ENCODE peak calls at places on chromosome 1, in six cellular contexts. One of them, this sample, is unnamed. For H3K4me1, the result is how much of the 10 kb centered on the place peaks cover.

GRCh38 chr1:99084562-99084961 is 79.9 kb upstream of the PLPPR5 start:
- DNase-seq in fibroblast of lung: no peak
- DNase-seq in neuronal stem cell: no peak
- DNase-seq in adipocyte: no peak
- DNase-seq in PC-3: no peak
- DNase-seq in K562: no peak
- DNase-seq in this sample: no peak

GRCh38 chr1:94866178-94866822 is 46.1 kb downstream of the SLC44A3 start:
- DNase-seq in fibroblast of lung: peak
- DNase-seq in neuronal stem cell: no peak
- DNase-seq in adipocyte: peak
- DNase-seq in PC-3: no peak
- DNase-seq in K562: no peak
- DNase-seq in this sample: peak

GRCh38 chr1:176066709-176067108 is 140.4 kb downstream of the COP1 start:
- DNase-seq in fibroblast of lung: peak
- DNase-seq in neuronal stem cell: no peak
- DNase-seq in adipocyte: no peak
- DNase-seq in PC-3: no peak
- DNase-seq in K562: no peak
- DNase-seq in this sample: no peak

GRCh38 chr1:199593475-199593874 is 434.0 kb upstream of the NR5A2 start:
- DNase-seq in fibroblast of lung: no peak
- DNase-seq in neuronal stem cell: no peak
- DNase-seq in adipocyte: no peak
- DNase-seq in PC-3: no peak
- DNase-seq in K562: no peak
- DNase-seq in this sample: no peak

GRCh38 chr1:116918714-116919357 is 9.1 kb downstream of the PTGFRN start:
- DNase-seq in fibroblast of lung: no peak
- DNase-seq in neuronal stem cell: no peak
- DNase-seq in adipocyte: no peak
- DNase-seq in PC-3: peak
- DNase-seq in K562: peak
- DNase-seq in this sample: no peak

GRCh38 chr1:28313710-28314510 is 14.9 kb upstream of the MED18 start:
- DNase-seq in fibroblast of lung: peak
- DNase-seq in neuronal stem cell: no peak
- DNase-seq in adipocyte: peak
- DNase-seq in PC-3: peak
- DNase-seq in K562: peak
- DNase-seq in this sample: peak

GRCh38 chr1:27161594-27161993 is 6.7 kb upstream of the SLC9A1 start:
- DNase-seq in fibroblast of lung: no peak
- DNase-seq in neuronal stem cell: no peak
- DNase-seq in adipocyte: no peak
- DNase-seq in PC-3: peak
- DNase-seq in K562: no peak
- DNase-seq in this sample: no peak

GRCh38 chr1:27624467-27625233 is 10.3 kb downstream of the FGR start:
- DNase-seq in fibroblast of lung: no peak
- DNase-seq in neuronal stem cell: no peak
- DNase-seq in adipocyte: no peak
- DNase-seq in PC-3: no peak
- DNase-seq in K562: no peak
- DNase-seq in this sample: peak

GRCh38 chr1:63022319-63022718 is 238.4 kb downstream of the ATG4C start:
- DNase-seq in fibroblast of lung: no peak
- DNase-seq in neuronal stem cell: no peak
- DNase-seq in adipocyte: no peak
- DNase-seq in PC-3: no peak
- DNase-seq in K562: no peak
- DNase-seq in this sample: no peak

GRCh38 chr1:94209425-94209824 is 28.0 kb downstream of the ARHGAP29 start:
- DNase-seq in fibroblast of lung: peak
- DNase-seq in neuronal stem cell: no peak
- DNase-seq in adipocyte: peak
- DNase-seq in PC-3: peak
- DNase-seq in K562: no peak
- DNase-seq in this sample: no peak

GRCh38 chr1:32411261-32411660 is 17.0 kb upstream of the BSDC1 start:
- DNase-seq in fibroblast of lung: no peak
- DNase-seq in neuronal stem cell: no peak
- DNase-seq in adipocyte: no peak
- DNase-seq in PC-3: no peak
- DNase-seq in K562: no peak
- DNase-seq in this sample: no peak

GRCh38 chr1:15816674-15817073 is 9.2 kb upstream of the UQCRHL start:
- DNase-seq in fibroblast of lung: no peak
- DNase-seq in neuronal stem cell: no peak
- DNase-seq in adipocyte: no peak
- DNase-seq in PC-3: no peak
- DNase-seq in K562: no peak
- DNase-seq in this sample: no peak

GRCh38 chr1:212721388-212722247 is 22.0 kb upstream of the BATF3 start:
- DNase-seq in fibroblast of lung: peak
- DNase-seq in neuronal stem cell: no peak
- DNase-seq in adipocyte: peak
- DNase-seq in PC-3: peak
- DNase-seq in K562: peak
- DNase-seq in this sample: no peak

GRCh38 chr1:87399701-87400100 is 71.0 kb downstream of the LMO4 start:
- DNase-seq in fibroblast of lung: no peak
- DNase-seq in neuronal stem cell: no peak
- DNase-seq in adipocyte: no peak
- DNase-seq in PC-3: peak
- DNase-seq in K562: no peak
- DNase-seq in this sample: no peak

GRCh38 chr1:109479311-109479710 is 4.4 kb upstream of the ATXN7L2 start:
- DNase-seq in fibroblast of lung: no peak
- DNase-seq in neuronal stem cell: no peak
- DNase-seq in adipocyte: no peak
- DNase-seq in PC-3: no peak
- DNase-seq in K562: no peak
- DNase-seq in this sample: no peak

GRCh38 chr1:39701092-39701460 is 9.8 kb upstream of the HPCAL4 start:
- DNase-seq in fibroblast of lung: peak
- DNase-seq in neuronal stem cell: no peak
- DNase-seq in adipocyte: peak
- DNase-seq in PC-3: peak
- DNase-seq in K562: no peak
- DNase-seq in this sample: peak

GRCh38 chr1:205913451-205914204 is 29.6 kb downstream of the SLC26A9 start:
- DNase-seq in fibroblast of lung: peak
- DNase-seq in neuronal stem cell: no peak
- DNase-seq in adipocyte: no peak
- DNase-seq in PC-3: no peak
- DNase-seq in K562: no peak
- DNase-seq in this sample: peak

GRCh38 chr1:29490204-29490934 is 254.0 kb downstream of the PTPRU start:
- DNase-seq in fibroblast of lung: no peak
- DNase-seq in neuronal stem cell: no peak
- DNase-seq in adipocyte: no peak
- DNase-seq in PC-3: no peak
- DNase-seq in K562: no peak
- DNase-seq in this sample: no peak

GRCh38 chr1:167418397-167418796 is 99.9 kb downstream of the CD247 start:
- DNase-seq in fibroblast of lung: no peak
- DNase-seq in neuronal stem cell: no peak
- DNase-seq in adipocyte: no peak
- DNase-seq in PC-3: no peak
- DNase-seq in K562: no peak
- DNase-seq in this sample: no peak

GRCh38 chr1:21670956-21671902 is 2.1 kb upstream of the RAP1GAP start:
- DNase-seq in fibroblast of lung: no peak
- DNase-seq in neuronal stem cell: no peak
- DNase-seq in adipocyte: no peak
- DNase-seq in PC-3: no peak
- DNase-seq in K562: no peak
- DNase-seq in this sample: no peak

GRCh38 chr1:66938618-66939017 is 13.8 kb downstream of the MIER1 start:
- DNase-seq in fibroblast of lung: peak
- DNase-seq in neuronal stem cell: no peak
- DNase-seq in adipocyte: peak
- DNase-seq in PC-3: no peak
- DNase-seq in K562: no peak
- DNase-seq in this sample: no peak

GRCh38 chr1:47816325-47817071 is 180.7 kb downstream of the TRABD2B start:
- DNase-seq in fibroblast of lung: no peak
- DNase-seq in neuronal stem cell: no peak
- DNase-seq in adipocyte: no peak
- DNase-seq in PC-3: no peak
- DNase-seq in K562: no peak
- DNase-seq in this sample: no peak

GRCh38 chr1:171653796-171654704 is 1.6 kb upstream of the MYOC start:
- DNase-seq in fibroblast of lung: peak
- DNase-seq in neuronal stem cell: no peak
- DNase-seq in adipocyte: peak
- DNase-seq in PC-3: peak
- DNase-seq in K562: no peak
- DNase-seq in this sample: no peak

GRCh38 chr1:17075470-17076255 is 21.8 kb upstream of the SDHB start:
- DNase-seq in fibroblast of lung: no peak
- DNase-seq in neuronal stem cell: no peak
- DNase-seq in adipocyte: peak
- DNase-seq in PC-3: peak
- DNase-seq in K562: peak
- DNase-seq in this sample: peak

GRCh38 chr1:190067592-190067991 is 410.1 kb downstream of the BRINP3 start:
- DNase-seq in fibroblast of lung: peak
- DNase-seq in neuronal stem cell: no peak
- DNase-seq in adipocyte: peak
- DNase-seq in PC-3: peak
- DNase-seq in K562: no peak
- DNase-seq in this sample: no peak

GRCh38 chr1:65407875-65408274 is 12.6 kb upstream of the LEPR start:
- DNase-seq in fibroblast of lung: no peak
- DNase-seq in neuronal stem cell: no peak
- DNase-seq in adipocyte: no peak
- DNase-seq in PC-3: no peak
- DNase-seq in K562: no peak
- DNase-seq in this sample: no peak

GRCh38 chr1:34156739-34157138 is 8.3 kb downstream of the CSMD2 start:
- DNase-seq in fibroblast of lung: no peak
- DNase-seq in neuronal stem cell: no peak
- DNase-seq in adipocyte: no peak
- DNase-seq in PC-3: no peak
- DNase-seq in K562: peak
- DNase-seq in this sample: peak

GRCh38 chr1:92804721-92805169 is 19.8 kb upstream of the EVI5 start:
- DNase-seq in fibroblast of lung: peak
- DNase-seq in neuronal stem cell: no peak
- DNase-seq in adipocyte: peak
- DNase-seq in PC-3: peak
- DNase-seq in K562: peak
- DNase-seq in this sample: peak

GRCh38 chr1:83942914-83943313 is 56.0 kb downstream of the TTLL7 start:
- DNase-seq in fibroblast of lung: peak
- DNase-seq in neuronal stem cell: no peak
- DNase-seq in adipocyte: no peak
- DNase-seq in PC-3: peak
- DNase-seq in K562: no peak
- DNase-seq in this sample: no peak

GRCh38 chr1:242689378-242689777 is 164.9 kb upstream of the PLD5 start:
- DNase-seq in fibroblast of lung: no peak
- DNase-seq in neuronal stem cell: no peak
- DNase-seq in adipocyte: no peak
- DNase-seq in PC-3: no peak
- DNase-seq in K562: no peak
- DNase-seq in this sample: no peak
- H3K9ac ChIP-seq in fibroblast of lung: no peak
- H3K9ac ChIP-seq in neuronal stem cell: no peak
- H3K9ac ChIP-seq in adipocyte: no peak
- H3K9ac ChIP-seq in PC-3: no peak
- H3K9ac ChIP-seq in K562: no peak
- H3K9ac ChIP-seq in this sample: no peak

GRCh38 chr1:219751870-219752269 is 139.0 kb upstream of the ZC3H11B start:
- DNase-seq in fibroblast of lung: no peak
- DNase-seq in neuronal stem cell: no peak
- DNase-seq in adipocyte: no peak
- DNase-seq in PC-3: no peak
- DNase-seq in K562: no peak
- DNase-seq in this sample: no peak

GRCh38 chr1:219749370-219749769 is 136.5 kb upstream of the ZC3H11B start:
- DNase-seq in fibroblast of lung: no peak
- DNase-seq in neuronal stem cell: no peak
- DNase-seq in adipocyte: no peak
- DNase-seq in PC-3: no peak
- DNase-seq in K562: no peak
- DNase-seq in this sample: no peak

GRCh38 chr1:219753901-219754300 is 141.0 kb upstream of the ZC3H11B start:
- DNase-seq in fibroblast of lung: peak
- DNase-seq in neuronal stem cell: no peak
- DNase-seq in adipocyte: no peak
- DNase-seq in PC-3: no peak
- DNase-seq in K562: no peak
- DNase-seq in this sample: no peak

GRCh38 chr1:219755234-219755633 is 142.3 kb upstream of the ZC3H11B start:
- DNase-seq in fibroblast of lung: no peak
- DNase-seq in neuronal stem cell: no peak
- DNase-seq in adipocyte: no peak
- DNase-seq in PC-3: peak
- DNase-seq in K562: no peak
- DNase-seq in this sample: no peak

DNA sequence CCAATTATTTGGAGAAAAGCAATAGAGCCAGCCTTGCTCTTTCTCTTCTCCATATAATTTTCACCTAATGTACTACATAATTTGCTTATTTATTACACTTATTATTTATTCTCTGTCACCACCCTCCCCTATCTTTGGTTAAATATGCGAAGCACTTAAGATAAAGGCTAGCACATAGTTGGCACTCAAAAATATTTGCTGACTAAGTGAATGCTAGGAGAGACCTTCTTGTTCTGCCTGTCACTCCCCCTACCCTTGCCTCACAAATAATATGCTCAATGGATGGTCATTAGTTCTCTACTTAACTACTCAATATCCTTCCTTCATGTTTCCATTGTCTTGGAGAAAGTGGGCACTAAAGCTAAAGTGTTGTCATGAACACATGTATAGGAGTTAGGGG is 139.7 kb upstream of the ZC3H11B start:
- DNase-seq in fibroblast of lung: no peak
- DNase-seq in neuronal stem cell: no peak
- DNase-seq in adipocyte: no peak
- DNase-seq in PC-3: no peak
- DNase-seq in K562: no peak
- DNase-seq in this sample: no peak
- H3K4me1 ChIP-seq in fibroblast of lung: under half
- H3K4me1 ChIP-seq in neuronal stem cell: under half
- H3K4me1 ChIP-seq in adipocyte: under half
- H3K4me1 ChIP-seq in PC-3: under half
- H3K4me1 ChIP-seq in K562: under half
- H3K4me1 ChIP-seq in this sample: under half

GRCh38 chr1:225882008-225882698 is at the start of gene TMEM63A:
- DNase-seq in fibroblast of lung: peak
- DNase-seq in neuronal stem cell: peak
- DNase-seq in adipocyte: peak
- DNase-seq in PC-3: peak
- DNase-seq in K562: peak
- DNase-seq in this sample: peak
- H3K9ac ChIP-seq in fibroblast of lung: peak
- H3K9ac ChIP-seq in neuronal stem cell: peak
- H3K9ac ChIP-seq in adipocyte: peak
- H3K9ac ChIP-seq in PC-3: peak
- H3K9ac ChIP-seq in K562: peak
- H3K9ac ChIP-seq in this sample: peak

GRCh38 chr1:197437891-197438853 is 170.1 kb downstream of the CRB1 start:
- DNase-seq in fibroblast of lung: peak
- DNase-seq in neuronal stem cell: no peak
- DNase-seq in adipocyte: no peak
- DNase-seq in PC-3: no peak
- DNase-seq in K562: no peak
- DNase-seq in this sample: no peak
- H3K4me1 ChIP-seq in fibroblast of lung: under half
- H3K4me1 ChIP-seq in neuronal stem cell: under half
- H3K4me1 ChIP-seq in adipocyte: under half
- H3K4me1 ChIP-seq in PC-3: under half
- H3K4me1 ChIP-seq in K562: under half
- H3K4me1 ChIP-seq in this sample: under half